ENCODE peak calls at places on chromosomes 5 and 9, in six cellular contexts. M is progenitor cell of endocrine pancreas, O is fibroblast of mammary gland, B is hepatocyte, F is fibroblast of lung, J is GM06990. X is an unnamed sample.

GRCh38 chr5:101687630-101688029 is 608.5 kb downstream of the SLCO4C1 start:
- DNase-seq in J (no peak), M (no peak), B (no peak), O (peak), F (peak), X (no peak)

GRCh38 chr9:71446499-71447411 is 321.6 kb downstream of the CEMIP2 start:
- DNase-seq in F (peak), J (peak), M (peak), O (peak), B (peak), X (peak)

GRCh38 chr5:78985407-78986223 is 505 bp upstream of the ARSB start:
- DNase-seq in O (peak), J (peak), F (peak), M (no peak), B (peak), X (peak)

GRCh38 chr9:123742009-123742767 is 187.7 kb downstream of the DENND1A start:
- DNase-seq in F (peak), M (no peak), O (peak), J (no peak), B (no peak), X (peak)

GRCh38 chr9:96031366-96031824 is 155.9 kb downstream of the ERCC6L2 start:
- DNase-seq in J (no peak), M (no peak), B (peak), F (peak), O (no peak), X (no peak)

GRCh38 chr9:113238202-113238858 is 17.0 kb downstream of the SLC31A1 start:
- DNase-seq in M (no peak), F (no peak), B (no peak), J (no peak), O (no peak), X (no peak)

GRCh38 chr9:7081065-7081600 is 323.4 kb downstream of the KDM4C start:
- DNase-seq in F (no peak), O (no peak), B (no peak), J (no peak), M (no peak), X (no peak)

GRCh38 chr5:39148983-39149534 is 70.3 kb downstream of the FYB1 start:
- DNase-seq in O (peak), F (peak), J (no peak), B (no peak), M (no peak), X (no peak)

GRCh38 chr5:93902288-93902687 is 160.9 kb upstream of the POU5F2 start:
- DNase-seq in F (no peak), B (peak), M (no peak), J (no peak), O (no peak), X (no peak)

GRCh38 chr9:111038336-111039202 is at the start of gene LPAR1:
- DNase-seq in O (peak), F (peak), J (peak), B (peak), M (peak), X (peak)

GRCh38 chr9:114396558-114397218 is 8.9 kb upstream of the AKNA start:
- DNase-seq in F (peak), O (peak), B (peak), M (no peak), J (no peak), X (no peak)

GRCh38 chr9:127783111-127783621 is 2.7 kb upstream of the CDK9 start:
- DNase-seq in F (no peak), B (no peak), M (no peak), J (peak), O (no peak), X (no peak)

GRCh38 chr5:127838661-127839060 is 135.5 kb downstream of the CCDC192 start:
- DNase-seq in B (peak), F (peak), O (peak), J (no peak), M (no peak), X (no peak)

GRCh38 chr5:97449172-97449571 is 266.1 kb upstream of the RIOK2 start:
- DNase-seq in F (no peak), J (no peak), O (no peak), M (no peak), B (no peak), X (no peak)

GRCh38 chr9:16304301-16304700 is 566.2 kb downstream of the BNC2 start:
- DNase-seq in M (no peak), F (no peak), J (no peak), B (no peak), O (no peak), X (no peak)

GRCh38 chr5:56422060-56422762 is 189.1 kb upstream of the ANKRD55 start:
- DNase-seq in J (no peak), B (peak), F (no peak), O (no peak), M (no peak), X (no peak)

GRCh38 chr9:77847626-77848025 is 184.0 kb downstream of the GNAQ start:
- DNase-seq in F (no peak), O (no peak), M (no peak), J (no peak), B (no peak), X (no peak)

GRCh38 chr9:134764870-134765269 is 115.7 kb upstream of the FCN2 start:
- DNase-seq in O (no peak), M (no peak), F (no peak), J (no peak), B (no peak), X (no peak)

DNA sequence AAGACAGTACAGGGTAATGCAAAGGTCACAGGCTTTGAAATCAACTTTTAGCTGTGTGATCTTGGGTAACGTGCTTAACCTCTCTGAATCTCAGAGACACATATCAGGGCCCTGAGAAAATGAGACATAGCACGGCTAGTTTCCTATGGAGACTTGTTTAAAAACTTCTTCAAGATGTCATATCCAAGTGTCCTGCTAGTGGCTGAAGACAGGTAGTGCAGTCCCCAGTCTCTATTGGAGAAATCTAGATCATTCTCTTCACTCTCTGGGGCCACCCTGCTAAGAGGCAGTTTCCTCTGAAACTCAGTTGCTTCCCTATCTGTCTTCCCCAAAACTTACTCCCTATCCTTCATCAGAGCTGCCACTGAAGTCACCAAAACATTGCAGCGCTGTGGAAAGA is 30.3 kb upstream of the GRXCR2 start:
- DNase-seq in O (no peak), B (no peak), F (no peak), M (no peak), J (no peak), X (no peak)
- TF ChIP-seq CTCF in O (peak), B (no peak), F (no peak), M (peak), J (no peak), X (peak)

GRCh38 chr5:85921590-85921989 is 696.2 kb upstream of the COX7C start:
- DNase-seq in F (no peak), J (no peak), O (no peak), M (no peak), B (no peak), X (no peak)
- TF ChIP-seq CTCF in F (no peak), J (no peak), O (no peak), M (no peak), B (peak), X (peak)

GRCh38 chr9:132976571-132976970 is 1.9 kb upstream of the GFI1B start:
- DNase-seq in F (no peak), O (no peak), M (no peak), B (no peak), J (no peak), X (no peak)
- TF ChIP-seq CTCF in F (no peak), O (no peak), M (no peak), B (no peak), J (no peak), X (no peak)

GRCh38 chr5:34900660-34901059 is 14.6 kb downstream of the RAD1 start:
- DNase-seq in M (no peak), F (no peak), O (no peak), B (no peak), J (no peak), X (no peak)

GRCh38 chr5:34903260-34903659 is 12.0 kb downstream of the RAD1 start:
- DNase-seq in F (no peak), J (no peak), M (no peak), B (no peak), O (no peak), X (no peak)

GRCh38 chr5:34905564-34905963 is 9.7 kb downstream of the RAD1 start:
- DNase-seq in J (no peak), B (no peak), O (peak), M (no peak), F (peak), X (no peak)
- TF ChIP-seq CTCF in J (peak), B (peak), O (peak), M (peak), F (peak), X (peak)

GRCh38 chr5:169116961-169117461 is 183.9 kb downstream of the SLIT3 start:
- DNase-seq in M (no peak), F (no peak), O (peak), B (no peak), J (no peak), X (no peak)
- TF ChIP-seq CTCF in M (no peak), F (no peak), O (peak), B (no peak), J (no peak), X (peak)

GRCh38 chr5:75338408-75338807 is 1.4 kb downstream of the HMGCR start:
- DNase-seq in M (no peak), J (no peak), F (no peak), B (no peak), O (no peak), X (no peak)

GRCh38 chr5:75335486-75335885 is 1.5 kb upstream of the HMGCR start:
- DNase-seq in M (no peak), B (no peak), F (no peak), J (no peak), O (no peak), X (no peak)

GRCh38 chr5:75337366-75338021 is 474 bp downstream of the HMGCR start:
- DNase-seq in M (peak), B (peak), O (peak), F (peak), J (no peak), X (peak)

GRCh38 chr5:75336625-75337336 is at the start of gene HMGCR:
- DNase-seq in F (peak), B (peak), J (peak), M (peak), O (peak), X (peak)

DNA sequence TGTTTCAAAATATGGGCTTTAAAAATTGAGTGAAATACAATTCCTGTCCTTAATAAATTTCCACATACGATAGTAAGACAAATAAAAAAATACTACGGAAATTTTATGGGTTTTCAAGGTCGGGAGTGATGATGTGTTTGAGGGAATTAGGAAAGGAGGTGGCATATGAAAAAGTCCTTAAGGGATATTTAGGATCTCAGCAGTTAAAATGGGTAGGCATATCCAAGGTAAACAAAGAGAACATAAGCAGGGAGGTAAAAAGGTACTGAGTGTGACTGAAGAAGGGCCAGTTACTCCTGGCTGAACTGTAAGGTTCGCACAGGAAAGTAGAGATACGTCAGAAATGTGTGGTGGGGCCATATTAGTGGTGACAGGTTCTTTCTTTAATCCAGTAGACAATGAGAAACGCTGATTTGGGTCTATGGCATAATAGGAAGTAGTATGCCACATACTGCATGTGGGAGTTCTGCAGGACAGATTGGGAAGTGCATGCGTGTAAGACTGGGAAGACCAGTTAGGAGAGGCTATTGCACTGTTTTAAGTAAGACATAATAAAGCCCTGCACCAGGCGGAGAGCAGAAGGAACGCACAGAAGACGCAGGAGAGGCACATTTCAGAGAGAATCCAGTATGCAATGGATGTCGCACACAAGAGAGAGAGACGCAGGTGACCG is 932 bp upstream of the HMGCR start:
- DNase-seq in M (no peak), O (peak), F (peak), B (peak), J (no peak), X (no peak)
- TF ChIP-seq CTCF in M (peak), O (peak), F (peak), B (peak), J (no peak), X (peak)

GRCh38 chr5:136080113-136080482 is 51.3 kb downstream of the TGFBI start:
- DNase-seq in O (no peak), M (no peak), J (no peak), F (no peak), B (no peak), X (no peak)

GRCh38 chr5:136079195-136079985 is 50.6 kb downstream of the TGFBI start:
- DNase-seq in O (no peak), B (no peak), F (no peak), M (no peak), J (no peak), X (no peak)

GRCh38 chr5:136077046-136077445 is 48.3 kb downstream of the TGFBI start:
- DNase-seq in F (no peak), B (no peak), M (no peak), O (no peak), J (no peak), X (no peak)

GRCh38 chr5:136073714-136074113 is 44.9 kb downstream of the TGFBI start:
- DNase-seq in J (peak), O (no peak), F (no peak), B (no peak), M (no peak), X (no peak)

GRCh38 chr5:136075339-136075885 is 46.6 kb downstream of the TGFBI start:
- DNase-seq in M (no peak), O (no peak), F (no peak), J (no peak), B (no peak), X (no peak)
- TF ChIP-seq CTCF in M (no peak), O (no peak), F (no peak), J (no peak), B (no peak), X (no peak)

X was measured in neural crest cell.